ENCODE peak calls at places on chromosome X, in four cellular contexts. R, A, P and V are unnamed samples.

GRCh38 chrX:49286581-49286980 is 16.9 kb upstream of the GAGE10 start:
- DNase-seq in R (no peak), A (no peak), P (no peak), V (no peak)

GRCh38 chrX:17086317-17086716 is 139.9 kb downstream of the REPS2 start:
- DNase-seq in R (no peak), A (no peak), P (no peak), V (no peak)

GRCh38 chrX:103405009-103405333 is 28.6 kb downstream of the BEX3 start:
- DNase-seq in R (no peak), A (no peak), P (no peak), V (no peak)

GRCh38 chrX:46125139-46125538 is 420.1 kb downstream of the ZNF674 start:
- DNase-seq in R (no peak), A (no peak), P (no peak), V (no peak)

GRCh38 chrX:40154229-40154852 is 56.6 kb upstream of the BCOR start:
- DNase-seq in R (no peak), A (no peak), P (no peak), V (peak)

GRCh38 chrX:154505726-154506125 is 10.3 kb downstream of the FAM3A start:
- DNase-seq in R (no peak), A (no peak), P (no peak), V (no peak)

GRCh38 chrX:10090319-10090718 is 66.5 kb upstream of the CLCN4 start:
- DNase-seq in R (no peak), A (no peak), P (no peak), V (no peak)

GRCh38 chrX:111507931-111508330 is 3.5 kb upstream of the SERTM2 start:
- DNase-seq in R (no peak), A (no peak), P (no peak), V (no peak)

GRCh38 chrX:56231706-56232105 is 450 bp upstream of the KLF8 start:
- DNase-seq in R (no peak), A (no peak), P (no peak), V (no peak)

GRCh38 chrX:10524578-10524977 is 95.8 kb downstream of the MID1 start:
- DNase-seq in R (no peak), A (no peak), P (no peak), V (no peak)

GRCh38 chrX:114181195-114181594 is 402.7 kb upstream of the HTR2C start:
- DNase-seq in R (no peak), A (no peak), P (no peak), V (no peak)

GRCh38 chrX:51395807-51396728 is 63.4 kb downstream of the NUDT10 start:
- DNase-seq in R (no peak), A (no peak), P (peak), V (no peak)

GRCh38 chrX:10811093-10811492 is 190.7 kb upstream of the MID1 start:
- DNase-seq in R (no peak), A (no peak), P (no peak), V (no peak)

GRCh38 chrX:37347420-37347819 is 1.7 kb upstream of the PRRG1 start:
- DNase-seq in R (no peak), A (no peak), P (no peak), V (no peak)

GRCh38 chrX:5979338-5979737 is 249.3 kb downstream of the NLGN4X start:
- DNase-seq in R (no peak), A (no peak), P (no peak), V (no peak)

GRCh38 chrX:71533514-71533849 is 578 bp downstream of the OGT start:
- DNase-seq in R (no peak), A (no peak), P (no peak), V (peak)

GRCh38 chrX:15838017-15838416 is 16.6 kb downstream of the AP1S2 start:
- DNase-seq in R (no peak), A (no peak), P (peak), V (no peak)

GRCh38 chrX:17839269-17839668 is 21.8 kb downstream of the RAI2 start:
- DNase-seq in R (no peak), A (no peak), P (no peak), V (no peak)

GRCh38 chrX:134676440-134676839 is 18.2 kb upstream of the PLAC1 start:
- DNase-seq in R (no peak), A (no peak), P (no peak), V (no peak)

GRCh38 chrX:104165894-104166734 is at the start of gene FAM199X:
- DNase-seq in R (peak), A (peak), P (peak), V (peak)

GRCh38 chrX:124033821-124034220 is 72.3 kb downstream of the STAG2 start:
- DNase-seq in R (no peak), A (no peak), P (no peak), V (no peak)

GRCh38 chrX:130877892-130878321 is 25.1 kb downstream of the ENOX2 start:
- DNase-seq in R (no peak), A (no peak), P (no peak), V (no peak)

GRCh38 chrX:2967998-2968909 is 38.1 kb upstream of the ARSH start:
- DNase-seq in R (no peak), A (peak), P (no peak), V (peak)

GRCh38 chrX:154602766-154603437 is 16.2 kb downstream of the CTAG1B start:
- DNase-seq in R (no peak), A (no peak), P (no peak), V (no peak)

GRCh38 chrX:74419861-74420193 is 1.5 kb upstream of the SLC16A2 start:
- DNase-seq in R (no peak), A (no peak), P (no peak), V (peak)

GRCh38 chrX:104330966-104331365 is 76.2 kb upstream of the ESX1 start:
- DNase-seq in R (no peak), A (no peak), P (no peak), V (no peak)

GRCh38 chrX:120260369-120260768 is 9.8 kb downstream of the ZBTB33 start:
- DNase-seq in R (no peak), A (no peak), P (no peak), V (no peak)

GRCh38 chrX:51332188-51332942 is at the start of gene NUDT10:
- DNase-seq in R (peak), A (peak), P (peak), V (no peak)

GRCh38 chrX:150148749-150149672 is 210.7 kb upstream of the EOLA2 start:
- DNase-seq in R (no peak), A (peak), P (no peak), V (no peak)

GRCh38 chrX:153538424-153538823 is 21.0 kb downstream of the ATP2B3 start:
- DNase-seq in R (no peak), A (no peak), P (no peak), V (no peak)

GRCh38 chrX:23557070-23557469 is 110.2 kb upstream of the PRDX4 start:
- DNase-seq in R (no peak), A (no peak), P (no peak), V (no peak)

GRCh38 chrX:104343408-104344129 is 88.8 kb upstream of the ESX1 start:
- DNase-seq in R (peak), A (peak), P (peak), V (peak)

GRCh38 chrX:10015711-10016515 is 48.8 kb downstream of the CLDN34 start:
- DNase-seq in R (no peak), A (peak), P (peak), V (no peak)

GRCh38 chrX:143437439-143437838 is 79.8 kb downstream of the SPANXN3 start:
- DNase-seq in R (no peak), A (no peak), P (no peak), V (no peak)